ENCODE peak calls at places on chromosomes 2 and 18, in nine cellular contexts. One of them, this sample, is unnamed.

GRCh38 chr2:72973566-72974435 is 56.5 kb downstream of the EMX1 start:
- DNase-seq in Peyer's patch: peak
- DNase-seq in NCI-H510A: peak
- DNase-seq in AG09309: no peak
- DNase-seq in activated T-cell treated with anti-CD3 and anti-CD28 coated beads, Interleukin-2, amount 50 U/mL, for 24 hours: peak
- DNase-seq in neural progenitor cell: peak
- DNase-seq in activated CD4-positive, alpha-beta T cell treated with anti-CD3 and anti-CD28 coated beads, Interleukin-2, amount 50 U/mL, for 24 hours: no peak
- DNase-seq in head of caudate nucleus: peak
- DNase-seq in HEK293T: peak
- DNase-seq in this sample: peak

GRCh38 chr2:233470007-233470687 is 96.4 kb downstream of the USP40 start:
- DNase-seq in activated T-cell treated with anti-CD3 and anti-CD28 coated beads, Interleukin-2, amount 50 U/mL, for 24 hours: no peak
- DNase-seq in head of caudate nucleus: peak
- DNase-seq in Peyer's patch: peak
- DNase-seq in HEK293T: no peak
- DNase-seq in neural progenitor cell: no peak
- DNase-seq in NCI-H510A: no peak
- DNase-seq in activated CD4-positive, alpha-beta T cell treated with anti-CD3 and anti-CD28 coated beads, Interleukin-2, amount 50 U/mL, for 24 hours: no peak
- DNase-seq in AG09309: no peak
- DNase-seq in this sample: no peak

GRCh38 chr2:120393456-120393855 is 47.5 kb downstream of the INHBB start:
- DNase-seq in NCI-H510A: no peak
- DNase-seq in neural progenitor cell: no peak
- DNase-seq in AG09309: no peak
- DNase-seq in activated CD4-positive, alpha-beta T cell treated with anti-CD3 and anti-CD28 coated beads, Interleukin-2, amount 50 U/mL, for 24 hours: no peak
- DNase-seq in Peyer's patch: peak
- DNase-seq in activated T-cell treated with anti-CD3 and anti-CD28 coated beads, Interleukin-2, amount 50 U/mL, for 24 hours: peak
- DNase-seq in HEK293T: no peak
- DNase-seq in head of caudate nucleus: no peak
- DNase-seq in this sample: no peak

GRCh38 chr18:67417864-67418523 is 98.5 kb downstream of the DSEL start:
- DNase-seq in activated CD4-positive, alpha-beta T cell treated with anti-CD3 and anti-CD28 coated beads, Interleukin-2, amount 50 U/mL, for 24 hours: no peak
- DNase-seq in HEK293T: peak
- DNase-seq in head of caudate nucleus: no peak
- DNase-seq in NCI-H510A: peak
- DNase-seq in Peyer's patch: no peak
- DNase-seq in neural progenitor cell: no peak
- DNase-seq in AG09309: no peak
- DNase-seq in activated T-cell treated with anti-CD3 and anti-CD28 coated beads, Interleukin-2, amount 50 U/mL, for 24 hours: no peak
- DNase-seq in this sample: peak

GRCh38 chr18:29979884-29980283 is 1062.7 kb downstream of the DSC3 start:
- DNase-seq in AG09309: no peak
- DNase-seq in head of caudate nucleus: no peak
- DNase-seq in neural progenitor cell: peak
- DNase-seq in NCI-H510A: no peak
- DNase-seq in activated T-cell treated with anti-CD3 and anti-CD28 coated beads, Interleukin-2, amount 50 U/mL, for 24 hours: no peak
- DNase-seq in Peyer's patch: no peak
- DNase-seq in HEK293T: no peak
- DNase-seq in activated CD4-positive, alpha-beta T cell treated with anti-CD3 and anti-CD28 coated beads, Interleukin-2, amount 50 U/mL, for 24 hours: no peak
- DNase-seq in this sample: no peak

GRCh38 chr2:230687498-230687897 is 25.1 kb upstream of the CAB39 start:
- DNase-seq in HEK293T: no peak
- DNase-seq in activated T-cell treated with anti-CD3 and anti-CD28 coated beads, Interleukin-2, amount 50 U/mL, for 24 hours: no peak
- DNase-seq in activated CD4-positive, alpha-beta T cell treated with anti-CD3 and anti-CD28 coated beads, Interleukin-2, amount 50 U/mL, for 24 hours: no peak
- DNase-seq in AG09309: no peak
- DNase-seq in NCI-H510A: no peak
- DNase-seq in neural progenitor cell: no peak
- DNase-seq in Peyer's patch: no peak
- DNase-seq in head of caudate nucleus: no peak
- DNase-seq in this sample: no peak

GRCh38 chr2:204971219-204971907 is 426.1 kb downstream of the PARD3B start:
- DNase-seq in activated T-cell treated with anti-CD3 and anti-CD28 coated beads, Interleukin-2, amount 50 U/mL, for 24 hours: no peak
- DNase-seq in activated CD4-positive, alpha-beta T cell treated with anti-CD3 and anti-CD28 coated beads, Interleukin-2, amount 50 U/mL, for 24 hours: no peak
- DNase-seq in head of caudate nucleus: no peak
- DNase-seq in NCI-H510A: no peak
- DNase-seq in neural progenitor cell: no peak
- DNase-seq in AG09309: no peak
- DNase-seq in HEK293T: no peak
- DNase-seq in Peyer's patch: no peak
- DNase-seq in this sample: no peak

GRCh38 chr2:88658890-88659881 is 31.9 kb upstream of the EIF2AK3 start:
- DNase-seq in AG09309: peak
- DNase-seq in Peyer's patch: no peak
- DNase-seq in activated CD4-positive, alpha-beta T cell treated with anti-CD3 and anti-CD28 coated beads, Interleukin-2, amount 50 U/mL, for 24 hours: no peak
- DNase-seq in NCI-H510A: peak
- DNase-seq in activated T-cell treated with anti-CD3 and anti-CD28 coated beads, Interleukin-2, amount 50 U/mL, for 24 hours: no peak
- DNase-seq in HEK293T: peak
- DNase-seq in neural progenitor cell: no peak
- DNase-seq in head of caudate nucleus: no peak
- DNase-seq in this sample: no peak

GRCh38 chr2:226799211-226799975 is at the start of gene IRS1:
- DNase-seq in NCI-H510A: peak
- DNase-seq in head of caudate nucleus: peak
- DNase-seq in Peyer's patch: peak
- DNase-seq in AG09309: no peak
- DNase-seq in activated T-cell treated with anti-CD3 and anti-CD28 coated beads, Interleukin-2, amount 50 U/mL, for 24 hours: peak
- DNase-seq in neural progenitor cell: peak
- DNase-seq in HEK293T: peak
- DNase-seq in activated CD4-positive, alpha-beta T cell treated with anti-CD3 and anti-CD28 coated beads, Interleukin-2, amount 50 U/mL, for 24 hours: peak
- DNase-seq in this sample: peak

This sample was measured in erythroblast.